ENCODE peak calls at places on chromosomes 3 and 15, in six cellular contexts. One of them, this sample, is unnamed.

GRCh38 chr15:90539789-90540188 is 10.1 kb downstream of the CRTC3 start:
- DNase-seq in AG04450: no peak
- DNase-seq in COR-L47: no peak
- DNase-seq in fibroblast of lung: no peak
- DNase-seq in posterior cingulate gyrus: no peak
- DNase-seq in ovary: no peak
- DNase-seq in this sample: no peak

GRCh38 chr15:97904196-97904572 is 56.3 kb upstream of the ARRDC4 start:
- DNase-seq in posterior cingulate gyrus: peak; percentile 74
- DNase-seq in ovary: peak; percentile 86
- DNase-seq in fibroblast of lung: peak; percentile 54
- DNase-seq in AG04450: no peak
- DNase-seq in COR-L47: peak; percentile 80
- DNase-seq in this sample: peak; percentile 57

GRCh38 chr15:85179700-85180099 is 198.0 kb downstream of the PDE8A start:
- DNase-seq in posterior cingulate gyrus: no peak
- DNase-seq in AG04450: no peak
- DNase-seq in fibroblast of lung: no peak
- DNase-seq in ovary: no peak
- DNase-seq in COR-L47: no peak
- DNase-seq in this sample: no peak

GRCh38 chr3:65855370-65856100 is 183.2 kb downstream of the MAGI1 start:
- DNase-seq in posterior cingulate gyrus: no peak
- DNase-seq in fibroblast of lung: no peak
- DNase-seq in AG04450: no peak
- DNase-seq in ovary: no peak
- DNase-seq in COR-L47: no peak
- DNase-seq in this sample: peak; percentile 50

GRCh38 chr3:185200639-185201038 is 47.8 kb upstream of the C3orf70 start:
- DNase-seq in ovary: no peak
- DNase-seq in posterior cingulate gyrus: no peak
- DNase-seq in COR-L47: no peak
- DNase-seq in AG04450: no peak
- DNase-seq in fibroblast of lung: peak; percentile 87
- DNase-seq in this sample: peak; percentile 76

GRCh38 chr3:23019596-23020300 is 183.4 kb upstream of the UBE2E2 start:
- DNase-seq in AG04450: no peak
- DNase-seq in fibroblast of lung: peak; percentile 59
- DNase-seq in posterior cingulate gyrus: no peak
- DNase-seq in ovary: no peak
- DNase-seq in COR-L47: no peak
- DNase-seq in this sample: peak; percentile 30

GRCh38 chr3:184811999-184812844 is at the start of gene VPS8:
- DNase-seq in fibroblast of lung: peak; percentile 91
- DNase-seq in posterior cingulate gyrus: peak; percentile 96
- DNase-seq in ovary: peak; percentile 97
- DNase-seq in AG04450: peak; percentile 91
- DNase-seq in COR-L47: peak; percentile 97
- DNase-seq in this sample: peak; percentile 96

GRCh38 chr3:84601303-84601702 is 357.5 kb upstream of the CADM2 start:
- DNase-seq in COR-L47: peak; percentile 30
- DNase-seq in AG04450: no peak
- DNase-seq in ovary: no peak
- DNase-seq in posterior cingulate gyrus: no peak
- DNase-seq in fibroblast of lung: no peak
- DNase-seq in this sample: no peak

GRCh38 chr15:45231864-45232562 is 20.0 kb upstream of the SLC28A2 start:
- DNase-seq in COR-L47: no peak
- DNase-seq in ovary: no peak
- DNase-seq in fibroblast of lung: no peak
- DNase-seq in posterior cingulate gyrus: no peak
- DNase-seq in AG04450: no peak
- DNase-seq in this sample: no peak

GRCh38 chr3:39192490-39193092 is at the start of gene XIRP1:
- DNase-seq in fibroblast of lung: peak; percentile 43
- DNase-seq in ovary: no peak
- DNase-seq in AG04450: no peak
- DNase-seq in posterior cingulate gyrus: no peak
- DNase-seq in COR-L47: no peak
- DNase-seq in this sample: no peak

GRCh38 chr15:101308604-101309435 is 13.8 kb upstream of the SNRPA1 start:
- DNase-seq in COR-L47: no peak
- DNase-seq in posterior cingulate gyrus: no peak
- DNase-seq in ovary: no peak
- DNase-seq in fibroblast of lung: no peak
- DNase-seq in AG04450: no peak
- DNase-seq in this sample: no peak

GRCh38 chr3:42188365-42188764 is 77.6 kb downstream of the CCK start:
- DNase-seq in AG04450: no peak
- DNase-seq in COR-L47: no peak
- DNase-seq in ovary: no peak
- DNase-seq in fibroblast of lung: no peak
- DNase-seq in posterior cingulate gyrus: no peak
- DNase-seq in this sample: no peak

GRCh38 chr3:160447544-160447943 is 2.0 kb downstream of the TRIM59 start:
- DNase-seq in fibroblast of lung: peak; percentile 63
- DNase-seq in AG04450: no peak
- DNase-seq in COR-L47: no peak
- DNase-seq in posterior cingulate gyrus: no peak
- DNase-seq in ovary: no peak
- DNase-seq in this sample: peak; percentile 40

GRCh38 chr15:73940061-73940981 is 14.1 kb downstream of the LOXL1 start:
- DNase-seq in AG04450: no peak
- DNase-seq in posterior cingulate gyrus: no peak
- DNase-seq in ovary: peak; percentile 28
- DNase-seq in COR-L47: no peak
- DNase-seq in fibroblast of lung: no peak
- DNase-seq in this sample: no peak

GRCh38 chr3:184604039-184604955 is 42.7 kb downstream of the EPHB3 start:
- DNase-seq in AG04450: no peak
- DNase-seq in ovary: peak; percentile 81
- DNase-seq in fibroblast of lung: no peak
- DNase-seq in COR-L47: no peak
- DNase-seq in posterior cingulate gyrus: no peak
- DNase-seq in this sample: no peak

GRCh38 chr15:39596358-39597051 is 15.6 kb downstream of the THBS1 start:
- DNase-seq in fibroblast of lung: peak; percentile 3
- DNase-seq in ovary: no peak
- DNase-seq in COR-L47: no peak
- DNase-seq in posterior cingulate gyrus: no peak
- DNase-seq in AG04450: no peak
- DNase-seq in this sample: peak; percentile 54

GRCh38 chr15:41969851-41970431 is 2.4 kb downstream of the EHD4 start:
- DNase-seq in posterior cingulate gyrus: no peak
- DNase-seq in ovary: no peak
- DNase-seq in AG04450: no peak
- DNase-seq in COR-L47: no peak
- DNase-seq in fibroblast of lung: peak; percentile 45
- DNase-seq in this sample: no peak